ENCODE peak calls at places on chromosomes 11 and 22, in eight cellular contexts. H is IMR-90; A is CD8-positive, alpha-beta memory T cell; M is transverse colon; Y is spleen; B is K562; O is right atrium auricular region; W is Peyer's patch. Q is an unnamed sample.

GRCh38 chr22:30881361-30882180 is 87.0 kb downstream of the MORC2 start:
- DNase-seq in W (no peak), M (no peak), H (no peak), Y (peak), B (peak), O (no peak), A (no peak), Q (peak)

GRCh38 chr11:6438979-6439571 is 1.7 kb downstream of the HPX start:
- DNase-seq in Y (no peak), O (no peak), M (peak), W (peak), B (peak), A (no peak), H (peak), Q (peak)

GRCh38 chr22:40436460-40437431 is 66.4 kb downstream of the SGSM3 start:
- DNase-seq in H (peak), O (no peak), W (peak), A (no peak), B (peak), M (peak), Y (no peak), Q (peak)

GRCh38 chr11:63843042-63843441 is 4.1 kb downstream of the MARK2 start:
- DNase-seq in B (no peak), M (no peak), H (peak), A (no peak), O (no peak), Y (no peak), W (no peak), Q (peak)

GRCh38 chr11:43819926-43820325 is 60.7 kb upstream of the ALKBH3 start:
- DNase-seq in A (no peak), O (no peak), B (no peak), M (no peak), W (no peak), H (no peak), Y (no peak), Q (no peak)

GRCh38 chr11:130904380-130904779 is 11.9 kb downstream of the SNX19 start:
- DNase-seq in O (no peak), W (no peak), H (no peak), M (no peak), A (no peak), B (peak), Y (no peak), Q (no peak)

GRCh38 chr11:34567733-34568132 is 53.2 kb upstream of the EHF start:
- DNase-seq in Y (no peak), H (no peak), W (no peak), O (no peak), B (no peak), A (no peak), M (no peak), Q (no peak)

GRCh38 chr11:13276454-13276851 is 1.1 kb upstream of the BMAL1 start:
- DNase-seq in M (peak), Y (no peak), H (no peak), A (no peak), O (no peak), W (peak), B (no peak), Q (no peak)

GRCh38 chr22:38572065-38572464 is 2.1 kb upstream of the DMC1 start:
- DNase-seq in O (no peak), Y (no peak), B (peak), M (peak), A (no peak), H (peak), W (no peak), Q (peak)

GRCh38 chr22:42561856-42562255 is 8.1 kb downstream of the SERHL2 start:
- DNase-seq in M (no peak), B (no peak), A (no peak), O (no peak), W (no peak), Y (no peak), H (no peak), Q (no peak)

GRCh38 chr22:37697540-37697835 is 640 bp downstream of the TRIOBP start:
- DNase-seq in Y (no peak), M (no peak), A (no peak), W (no peak), O (no peak), H (no peak), B (no peak), Q (no peak)

GRCh38 chr11:74297484-74297883 is 14.0 kb downstream of the P4HA3 start:
- DNase-seq in H (no peak), O (no peak), B (no peak), W (no peak), Y (no peak), M (no peak), A (no peak), Q (no peak)

GRCh38 chr22:19522190-19522880 is 1.9 kb downstream of the CLDN5 start:
- DNase-seq in A (no peak), B (peak), H (no peak), Y (no peak), M (no peak), W (no peak), O (no peak), Q (no peak)

GRCh38 chr11:101866619-101867491 is 48.0 kb upstream of the CEP126 start:
- DNase-seq in W (no peak), M (no peak), Y (no peak), B (no peak), A (no peak), O (no peak), H (peak), Q (peak)

GRCh38 chr11:130653838-130654601 is 205.6 kb downstream of the ADAMTS15 start:
- DNase-seq in B (no peak), O (peak), M (peak), Y (no peak), H (peak), A (no peak), W (no peak), Q (peak)

GRCh38 chr11:86977441-86978050 is 22.4 kb upstream of the FZD4 start:
- DNase-seq in A (no peak), O (peak), W (no peak), M (no peak), H (no peak), Y (no peak), B (no peak), Q (no peak)

GRCh38 chr11:26143553-26144308 is 188.2 kb upstream of the ANO3 start:
- DNase-seq in O (no peak), H (peak), Y (no peak), B (no peak), W (no peak), M (no peak), A (no peak), Q (no peak)

GRCh38 chr11:114110948-114111347 is 51.4 kb downstream of the ZBTB16 start:
- DNase-seq in H (no peak), W (peak), B (no peak), O (peak), Y (no peak), M (no peak), A (no peak), Q (peak)

GRCh38 chr11:103257360-103257759 is 148.1 kb downstream of the DYNC2H1 start:
- DNase-seq in H (peak), A (no peak), W (no peak), Y (no peak), M (no peak), O (no peak), B (no peak), Q (no peak)

GRCh38 chr22:19412934-19413333 is 18.6 kb downstream of the HIRA start:
- DNase-seq in H (no peak), M (no peak), Y (no peak), A (no peak), O (no peak), B (no peak), W (no peak), Q (no peak)

GRCh38 chr11:96474263-96474662 is 84.5 kb downstream of the JRKL start:
- DNase-seq in Y (no peak), W (no peak), A (no peak), M (no peak), B (no peak), H (no peak), O (no peak), Q (no peak)

GRCh38 chr11:71946144-71946571 is 17.3 kb downstream of the RNF121 start:
- DNase-seq in H (peak), M (no peak), A (no peak), W (no peak), O (no peak), B (no peak), Y (no peak), Q (no peak)

GRCh38 chr11:101944896-101945295 is 28.6 kb upstream of the ANGPTL5 start:
- DNase-seq in Y (no peak), W (no peak), A (no peak), H (no peak), B (no peak), O (no peak), M (no peak), Q (peak)

GRCh38 chr11:79100093-79100704 is 340.6 kb downstream of the TENM4 start:
- DNase-seq in O (no peak), A (no peak), W (no peak), B (peak), M (peak), H (peak), Y (no peak), Q (peak)

GRCh38 chr22:21714059-21714770 is 21.4 kb downstream of the YPEL1 start:
- DNase-seq in H (no peak), Y (no peak), O (no peak), M (no peak), B (peak), W (no peak), A (no peak), Q (peak)

GRCh38 chr11:116853461-116854073 is 16.1 kb upstream of the APOA1 start:
- DNase-seq in W (peak), A (peak), B (no peak), Y (no peak), H (peak), O (no peak), M (peak), Q (peak)
- H3K4me3 ChIP-seq in W (no peak), A (peak), B (no peak), Y (peak), H (no peak), O (no peak), M (no peak), Q (no peak)

GRCh38 chr11:45884596-45885185 is 760 bp upstream of the MAPK8IP1 start:
- DNase-seq in W (no peak), H (no peak), Y (no peak), B (no peak), M (no peak), A (no peak), O (no peak), Q (no peak)

GRCh38 chr11:45880772-45881570 is 4.5 kb upstream of the MAPK8IP1 start:
- DNase-seq in Y (no peak), W (no peak), O (no peak), H (no peak), B (no peak), A (no peak), M (no peak), Q (no peak)

GRCh38 chr11:45885274-45885920 is at the start of gene MAPK8IP1:
- DNase-seq in B (peak), O (no peak), W (peak), H (no peak), M (peak), Y (peak), A (peak), Q (peak)

GRCh38 chr11:45879803-45880685 is 5.4 kb upstream of the MAPK8IP1 start:
- DNase-seq in Y (no peak), W (no peak), A (no peak), H (peak), B (peak), M (no peak), O (no peak), Q (no peak)

DNA sequence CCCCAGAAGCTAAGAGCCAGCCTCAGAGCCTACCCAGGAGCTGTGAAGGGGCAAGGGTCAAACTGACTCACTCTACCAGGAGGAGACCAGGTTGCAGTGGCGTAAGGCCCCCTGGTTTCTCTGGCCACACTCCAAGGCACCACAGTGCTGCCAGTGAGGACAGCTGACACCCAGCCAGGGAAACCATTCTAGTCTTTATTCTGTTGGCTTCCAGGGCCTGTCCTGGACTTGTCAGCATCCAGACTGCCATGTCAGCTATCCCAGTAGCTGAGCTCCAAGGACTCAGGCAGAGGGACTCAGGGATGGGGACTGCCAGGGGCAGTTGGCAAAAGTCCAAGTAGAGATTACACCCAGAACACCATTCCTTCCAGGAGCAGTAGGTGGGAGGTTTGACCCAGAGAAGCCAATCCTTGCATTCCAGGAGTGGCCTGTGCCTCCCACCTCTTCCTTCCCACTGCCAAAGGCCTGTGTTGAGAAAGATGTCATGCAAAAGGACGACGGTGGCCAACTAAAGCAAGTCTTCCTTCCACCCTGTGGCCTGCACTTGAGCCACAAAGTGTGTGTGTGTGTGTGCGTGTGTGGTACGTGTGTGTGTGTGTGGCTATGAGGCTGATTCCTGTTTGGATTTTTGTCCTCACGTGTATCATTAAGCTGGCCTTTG is 3.6 kb upstream of the MAPK8IP1 start:
- DNase-seq in H (no peak), B (no peak), M (no peak), Y (no peak), W (no peak), O (no peak), A (no peak), Q (no peak)
- H3K27ac ChIP-seq in H (no peak), B (no peak), M (no peak), Y (no peak), W (no peak), O (no peak), A (no peak), Q (no peak)

GRCh38 chr22:29621761-29622526 is 18.5 kb downstream of the NF2 start:
- DNase-seq in B (no peak), W (no peak), O (no peak), H (peak), M (no peak), A (no peak), Y (no peak), Q (peak)
- H3K4me3 ChIP-seq in B (no peak), W (no peak), O (no peak), H (peak), M (no peak), A (no peak), Y (no peak), Q (no peak)

GRCh38 chr11:656866-657265 is 19.8 kb downstream of the DRD4 start:
- DNase-seq in M (no peak), A (no peak), W (no peak), B (no peak), Y (no peak), O (no peak), H (no peak), Q (peak)

GRCh38 chr11:653837-654236 is 16.8 kb downstream of the DRD4 start:
- DNase-seq in W (no peak), Y (no peak), A (no peak), M (no peak), B (no peak), O (no peak), H (no peak), Q (no peak)

GRCh38 chr11:656426-656825 is 19.4 kb downstream of the DRD4 start:
- DNase-seq in Y (no peak), H (no peak), W (no peak), B (no peak), M (no peak), O (no peak), A (no peak), Q (no peak)

GRCh38 chr11:657691-658126 is 20.6 kb downstream of the DRD4 start:
- DNase-seq in M (no peak), H (no peak), B (no peak), Y (no peak), O (no peak), W (no peak), A (no peak), Q (peak)

GRCh38 chr11:655036-655726 is 18.1 kb downstream of the DRD4 start:
- DNase-seq in W (no peak), A (no peak), M (no peak), H (no peak), B (no peak), Y (no peak), O (no peak), Q (peak)
- H3K27ac ChIP-seq in W (peak), A (no peak), M (no peak), H (no peak), B (no peak), Y (no peak), O (no peak), Q (peak)

DNA sequence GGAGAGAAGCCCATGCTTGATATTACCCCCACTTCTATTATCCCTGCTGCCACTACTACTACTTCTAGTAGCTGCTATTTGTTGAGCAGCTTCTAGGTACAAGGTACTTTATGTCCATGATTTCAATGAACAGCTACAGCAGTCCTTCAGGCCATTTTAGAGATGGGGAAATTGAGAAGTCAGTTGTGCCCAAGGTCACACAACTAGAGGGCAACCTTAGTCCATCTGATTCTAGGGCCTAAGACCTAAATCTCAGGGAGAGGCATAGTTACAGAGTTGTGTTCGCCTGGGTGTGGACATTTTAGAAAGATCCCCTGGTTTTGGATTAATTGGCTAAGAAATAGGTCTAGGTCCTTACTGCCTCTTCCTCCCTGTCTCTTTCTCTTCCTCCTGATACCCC is 52.3 kb downstream of the MICAL2 start:
- DNase-seq in M (no peak), W (no peak), A (no peak), O (no peak), Y (no peak), B (no peak), H (no peak), Q (no peak)
- H3K4me3 ChIP-seq in M (no peak), W (no peak), A (no peak), O (no peak), Y (no peak), B (no peak), H (no peak), Q (no peak)

DNA sequence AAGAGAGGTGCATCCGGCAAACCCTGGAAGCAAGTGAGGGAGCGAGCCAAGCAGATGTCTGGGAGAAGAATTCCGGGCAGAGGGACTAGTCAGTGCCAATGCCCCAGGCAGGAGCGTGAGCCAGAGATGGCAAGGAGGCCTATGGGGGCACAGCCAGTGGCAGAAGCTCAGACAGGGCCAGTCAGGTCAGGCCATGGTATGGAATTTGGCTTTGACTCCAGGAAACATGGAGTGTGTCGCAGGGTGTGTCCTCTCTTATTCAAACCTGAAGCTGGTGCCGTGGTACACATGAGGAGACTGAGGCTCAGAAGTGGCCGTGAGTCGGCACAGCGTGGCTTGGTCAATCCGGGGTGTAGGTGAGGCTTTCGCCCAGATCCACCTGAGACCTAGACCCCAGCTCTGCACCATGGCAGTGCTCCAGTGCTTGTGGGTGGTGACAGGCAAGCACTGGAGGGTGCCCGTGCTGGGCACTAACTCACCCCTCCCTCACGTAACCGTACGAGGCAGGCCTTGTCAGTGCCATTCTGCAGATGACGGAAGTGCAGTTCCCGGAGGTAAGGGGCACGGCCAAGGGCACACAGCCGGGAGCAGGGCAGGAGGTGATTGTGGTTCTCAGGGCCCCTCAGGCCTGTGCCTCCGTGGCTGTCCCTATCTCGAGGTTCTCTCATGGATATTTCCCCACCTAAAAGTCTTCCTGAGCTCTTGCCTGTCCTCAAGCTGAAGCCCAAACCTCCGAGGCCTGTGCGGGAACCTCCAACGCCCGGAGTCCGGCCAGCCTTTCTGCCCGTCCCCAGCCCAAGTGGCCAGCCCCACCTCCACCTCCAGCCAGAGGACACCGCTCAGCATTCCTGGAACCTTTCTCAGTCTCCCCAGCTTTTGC is 10.6 kb upstream of the SPI1 start:
- DNase-seq in Y (peak), B (no peak), W (no peak), H (no peak), A (no peak), O (no peak), M (no peak), Q (no peak)
- H3K27ac ChIP-seq in Y (peak), B (no peak), W (no peak), H (no peak), A (no peak), O (peak), M (no peak), Q (no peak)

Q was measured in small intestine.